ENCODE peak calls at places on chromosomes 2 and 18, in four cellular contexts. P is H9, Z is PC-9, R is cardiac muscle cell. B is an unnamed sample.

GRCh38 chr2:165450141-165450540 is 19.4 kb upstream of the CSRNP3 start:
- DNase-seq in P (no peak), Z (no peak), R (no peak), B (no peak)

GRCh38 chr2:231057590-231057989 is 923 bp downstream of the PSMD1 start:
- DNase-seq in P (no peak), Z (no peak), R (peak; percentile 44), B (no peak)

GRCh38 chr18:26504831-26505230 is 43.5 kb downstream of the KCTD1 start:
- DNase-seq in P (no peak), Z (no peak), R (no peak), B (no peak)

GRCh38 chr2:10427568-10427975 is 20.6 kb downstream of the ODC1 start:
- DNase-seq in P (no peak), Z (no peak), R (no peak), B (no peak)

GRCh38 chr2:219851801-219852481 is 224.5 kb downstream of the SLC4A3 start:
- DNase-seq in P (no peak), Z (no peak), R (no peak), B (peak; percentile 13)

GRCh38 chr2:45497355-45497754 is 113.7 kb downstream of the SRBD1 start:
- DNase-seq in P (no peak), Z (no peak), R (no peak), B (no peak)

GRCh38 chr2:27212626-27213471 is 781 bp upstream of the SLC5A6 start:
- DNase-seq in P (no peak), Z (no peak), R (peak; percentile 9), B (no peak)

GRCh38 chr2:218979846-218980738 is 4.9 kb downstream of the FEV start:
- DNase-seq in P (peak; percentile 95), Z (peak; percentile 53), R (peak; percentile 89), B (no peak)

DNA sequence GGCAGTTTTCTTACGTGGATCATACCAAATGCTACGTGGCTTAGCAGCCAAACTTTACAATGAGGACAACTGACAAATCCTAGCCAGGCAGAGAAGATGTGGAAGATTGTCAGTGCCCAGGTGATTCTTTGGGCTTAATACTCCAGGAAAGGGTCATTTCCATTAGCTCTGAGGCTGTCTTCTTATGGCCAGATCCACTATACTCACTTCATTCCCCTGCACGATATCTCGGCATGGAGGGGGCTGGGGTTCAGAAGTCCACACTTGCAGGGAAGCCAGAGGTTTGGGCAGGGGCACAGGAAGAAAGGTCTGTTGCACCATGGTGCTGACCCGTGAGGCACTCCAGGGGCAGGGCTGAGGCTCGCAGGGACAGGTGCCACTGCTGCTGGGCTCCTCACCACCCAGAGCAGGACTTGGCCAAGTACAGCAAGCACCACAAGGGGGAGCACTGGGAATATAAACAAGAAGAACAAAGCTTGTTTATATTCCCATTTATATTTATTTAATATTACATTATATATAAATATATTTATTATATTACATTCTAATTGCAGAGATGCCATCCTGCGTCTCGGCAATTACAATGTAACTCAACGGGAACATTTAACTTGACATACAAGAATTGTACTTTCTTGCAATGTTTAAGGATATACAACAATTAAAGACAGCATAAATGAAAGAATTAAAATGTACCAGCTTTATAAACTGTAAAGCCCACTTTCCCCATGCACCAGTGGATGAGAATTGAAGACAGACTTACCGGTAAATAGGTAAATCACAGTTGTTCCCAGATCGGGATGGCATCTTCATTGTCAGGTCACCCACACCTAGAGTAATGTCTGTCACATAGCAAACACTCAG is 27.2 kb downstream of the CLUL1 start:
- DNase-seq in P (peak; percentile 81), Z (peak; percentile 48), R (peak; percentile 78), B (no peak)
- TF ChIP-seq CTCF in P (peak; percentile 85), Z (peak; percentile 72), R (peak; percentile 76), B (peak; percentile 80)

GRCh38 chr2:64934530-64934929 is 54.7 kb upstream of the SLC1A4 start:
- DNase-seq in P (no peak), Z (no peak), R (no peak), B (no peak)

GRCh38 chr2:64929329-64929728 is 59.9 kb upstream of the SLC1A4 start:
- DNase-seq in P (no peak), Z (no peak), R (no peak), B (no peak)

GRCh38 chr2:64930159-64930558 is 59.0 kb upstream of the SLC1A4 start:
- DNase-seq in P (no peak), Z (no peak), R (no peak), B (no peak)

GRCh38 chr2:64932327-64933216 is 56.6 kb upstream of the SLC1A4 start:
- DNase-seq in P (no peak), Z (no peak), R (no peak), B (no peak)

DNA sequence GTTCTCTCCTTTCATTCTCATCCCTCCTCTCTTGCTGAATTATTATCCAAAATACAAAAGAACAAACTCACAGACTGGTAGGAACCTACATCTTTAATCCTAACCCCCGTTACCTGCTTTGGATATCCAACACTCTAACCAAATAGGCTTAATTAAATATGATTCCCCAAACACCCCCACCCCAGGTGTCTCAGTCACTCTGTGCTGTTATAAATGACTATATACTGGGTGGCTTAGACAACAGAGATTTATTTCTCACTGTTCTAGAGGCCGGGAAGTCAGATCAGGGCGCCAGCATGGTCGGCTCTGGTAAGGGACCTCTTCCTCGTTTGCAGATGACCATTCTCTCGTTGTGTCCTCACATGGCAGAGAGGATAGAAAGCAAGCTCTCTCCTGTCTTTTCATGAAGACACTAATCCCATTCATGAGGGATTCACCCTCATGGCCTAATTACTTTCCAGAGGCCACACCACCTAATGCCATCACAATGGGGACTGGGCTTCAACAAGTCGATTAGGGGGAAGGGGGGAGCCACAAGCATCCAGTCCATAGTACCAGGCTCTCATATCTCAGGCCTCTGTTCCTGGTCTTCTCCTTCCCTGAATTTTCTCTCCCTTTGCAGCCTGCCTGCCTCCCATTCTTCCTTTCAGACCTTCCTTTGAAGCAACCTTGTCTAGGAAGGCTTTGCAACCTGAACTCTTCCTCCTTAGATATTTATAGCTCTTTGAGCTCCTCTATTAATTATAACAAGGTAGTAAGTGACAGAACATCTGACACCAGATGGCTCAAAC is 57.5 kb upstream of the SLC1A4 start:
- DNase-seq in P (no peak), Z (no peak), R (no peak), B (no peak)
- H3K27me3 ChIP-seq in P (no peaks in the 10 kb centered on the region), Z (peaks cover 34% of the 10 kb centered on the region), R (peaks cover 8% of the 10 kb centered on the region), B (peaks cover 4% of the 10 kb centered on the region)

GRCh38 chr2:73267008-73267407 is 17.3 kb downstream of the FBXO41 start:
- DNase-seq in P (no peak), Z (no peak), R (no peak), B (no peak)

GRCh38 chr2:73268368-73268830 is 15.9 kb downstream of the FBXO41 start:
- DNase-seq in P (no peak), Z (no peak), R (no peak), B (no peak)

GRCh38 chr2:73269686-73270465 is 14.4 kb downstream of the FBXO41 start:
- DNase-seq in P (no peak), Z (no peak), R (no peak), B (no peak)

GRCh38 chr2:73266061-73266891 is 18.0 kb downstream of the FBXO41 start:
- DNase-seq in P (no peak), Z (no peak), R (no peak), B (no peak)

GRCh38 chr2:73268831-73269685 is 15.2 kb downstream of the FBXO41 start:
- DNase-seq in P (peak; percentile 88), Z (no peak), R (peak; percentile 36), B (no peak)
- TF ChIP-seq CTCF in P (peak; percentile 38), Z (no peak), R (no peak), B (peak; percentile 10)

GRCh38 chr2:106857882-106858478 is 28.0 kb downstream of the ST6GAL2 start:
- DNase-seq in P (no peak), Z (no peak), R (no peak), B (no peak)
- H3K27me3 ChIP-seq in P (no peaks in the 10 kb centered on the region), Z (peaks cover 21% of the 10 kb centered on the region), R (no peaks in the 10 kb centered on the region), B (no peaks in the 10 kb centered on the region)

GRCh38 chr2:68734688-68735525 is at the start of gene ARHGAP25:
- DNase-seq in P (no peak), Z (no peak), R (no peak), B (no peak)
- TF ChIP-seq CTCF in P (no peak), Z (no peak), R (no peak), B (no peak)

GRCh38 chr2:120100627-120101026 is 87.8 kb downstream of the EPB41L5 start:
- DNase-seq in P (no peak), Z (no peak), R (no peak), B (no peak)
- H3K27me3 ChIP-seq in P (no peaks in the 10 kb centered on the region), Z (no peaks in the 10 kb centered on the region), R (no peaks in the 10 kb centered on the region), B (no peaks in the 10 kb centered on the region)

GRCh38 chr18:50610349-50610748 is 50.5 kb downstream of the MAPK4 start:
- DNase-seq in P (no peak), Z (no peak), R (no peak), B (no peak)
- TF ChIP-seq CTCF in P (peak; percentile 60), Z (peak; percentile 27), R (peak; percentile 13), B (no peak)

DNA sequence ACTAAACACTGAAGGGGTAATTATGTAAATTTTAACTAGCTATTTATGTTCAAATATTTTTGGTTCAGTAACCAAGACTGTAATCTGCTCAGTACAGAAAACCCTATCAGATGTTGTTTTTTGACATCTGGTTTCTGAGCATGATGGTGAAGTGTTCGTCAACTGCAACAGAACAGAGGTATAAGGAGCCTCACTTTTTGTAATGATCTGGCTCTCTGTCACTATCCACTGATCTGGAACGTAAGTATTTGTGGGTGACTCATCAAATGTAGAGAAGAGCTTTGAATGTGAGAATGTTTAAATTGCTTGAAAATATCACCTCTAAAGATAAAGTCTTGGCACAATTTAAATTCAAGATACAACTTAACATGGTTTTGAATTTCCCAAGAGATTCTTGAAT is 213.6 kb upstream of the FAM98A start:
- DNase-seq in P (no peak), Z (no peak), R (no peak), B (no peak)
- H3K27me3 ChIP-seq in P (no peaks in the 10 kb centered on the region), Z (no peaks in the 10 kb centered on the region), R (no peaks in the 10 kb centered on the region), B (no peaks in the 10 kb centered on the region)

B was measured in BJ.